ENCODE peak calls at places on chromosomes 2 and 18, in ten cellular contexts. L is right lobe of liver, K is HepG2, H is A549, I is tibial nerve, N is lower leg skin, R is stomach, M is vagina, Q is esophagus squamous epithelium, W is uterus. B is an unnamed sample.

GRCh38 chr2:158725496-158725895 is 69.6 kb upstream of the DAPL1 start:
- DNase-seq in H (peak), W (no peak), K (no peak), L (no peak), I (no peak), Q (no peak), M (no peak), R (no peak), N (no peak), B (no peak)

GRCh38 chr18:57959278-57959677 is 84.7 kb upstream of the NEDD4L start:
- DNase-seq in H (peak), R (peak), N (no peak), I (no peak), Q (no peak), K (peak), L (peak), W (no peak), M (no peak), B (peak)

GRCh38 chr2:241507430-241508239 is 749 bp downstream of the STK25 start:
- DNase-seq in I (no peak), H (peak), W (peak), L (no peak), Q (no peak), M (no peak), K (peak), R (peak), N (no peak), B (peak)

GRCh38 chr2:134083548-134083947 is 170.3 kb upstream of the MGAT5 start:
- DNase-seq in K (no peak), M (no peak), R (no peak), Q (no peak), N (no peak), L (no peak), W (no peak), H (no peak), I (no peak), B (no peak)

GRCh38 chr2:175690113-175690716 is 311.9 kb downstream of the LNPK start:
- DNase-seq in K (peak), R (no peak), Q (no peak), M (no peak), N (peak), H (peak), W (peak), L (no peak), I (no peak), B (peak)

GRCh38 chr2:207131634-207132418 is 33.9 kb downstream of the KLF7 start:
- DNase-seq in K (no peak), L (no peak), Q (no peak), W (no peak), N (no peak), M (no peak), H (no peak), I (no peak), R (no peak), B (no peak)

GRCh38 chr18:73697395-73697794 is 450.2 kb downstream of the FBXO15 start:
- DNase-seq in R (no peak), L (no peak), I (no peak), N (no peak), H (no peak), K (no peak), M (no peak), Q (no peak), W (no peak), B (no peak)

GRCh38 chr18:42298744-42299685 is 344.0 kb downstream of the PIK3C3 start:
- DNase-seq in W (peak), R (peak), L (peak), K (peak), M (no peak), N (peak), Q (no peak), I (peak), H (peak), B (peak)

GRCh38 chr2:178072383-178073301 is at the start of gene PDE11A:
- DNase-seq in R (peak), W (peak), L (peak), K (peak), H (peak), I (peak), Q (no peak), M (no peak), N (peak), B (peak)

GRCh38 chr18:24959100-24959499 is 392.9 kb downstream of the ZNF521 start:
- DNase-seq in W (peak), Q (no peak), R (no peak), N (no peak), L (no peak), K (no peak), I (no peak), M (no peak), H (no peak), B (no peak)

GRCh38 chr2:132477962-132478361 is 61.4 kb downstream of the GPR39 start:
- DNase-seq in R (no peak), L (no peak), N (no peak), K (no peak), I (no peak), M (no peak), Q (no peak), H (no peak), W (no peak), B (no peak)

GRCh38 chr2:152466925-152467676 is 132.1 kb downstream of the FMNL2 start:
- DNase-seq in W (peak), H (no peak), I (no peak), N (peak), R (no peak), Q (no peak), M (no peak), L (no peak), K (no peak), B (no peak)

GRCh38 chr2:101474752-101475384 is at the start of gene RFX8:
- DNase-seq in L (no peak), H (no peak), M (no peak), K (peak), R (no peak), Q (no peak), I (no peak), N (peak), W (peak), B (no peak)

GRCh38 chr2:237998530-237998929 is 31.7 kb downstream of the UBE2F start:
- DNase-seq in L (no peak), Q (no peak), I (no peak), K (peak), W (no peak), N (no peak), H (no peak), M (no peak), R (no peak), B (peak)

GRCh38 chr18:25737710-25738251 is 352.6 kb downstream of the SS18 start:
- DNase-seq in R (no peak), I (peak), L (no peak), Q (no peak), W (no peak), H (no peak), K (peak), N (no peak), M (no peak), B (no peak)

GRCh38 chr2:238459081-238459629 is 32.4 kb downstream of the ASB1 start:
- DNase-seq in W (peak), K (no peak), L (no peak), N (peak), I (peak), H (no peak), R (peak), Q (no peak), M (no peak), B (no peak)

GRCh38 chr18:34694611-34695165 is 15.4 kb upstream of the DTNA start:
- DNase-seq in W (no peak), R (no peak), L (no peak), K (no peak), I (no peak), Q (no peak), H (no peak), M (no peak), N (no peak), B (no peak)

GRCh38 chr18:28161608-28162599 is 15.0 kb downstream of the CDH2 start:
- DNase-seq in I (no peak), K (peak), L (no peak), W (no peak), M (no peak), R (no peak), H (peak), Q (no peak), N (no peak), B (no peak)

GRCh38 chr18:35185771-35186170 is 55.1 kb upstream of the ZNF397 start:
- DNase-seq in M (no peak), H (no peak), I (no peak), W (no peak), L (no peak), R (no peak), K (no peak), Q (no peak), N (no peak), B (peak)

GRCh38 chr2:75772908-75773630 is 62.4 kb upstream of the GCFC2 start:
- DNase-seq in H (no peak), Q (no peak), K (no peak), W (no peak), M (no peak), I (no peak), R (no peak), N (no peak), L (no peak), B (no peak)

GRCh38 chr2:218962859-218963492 is 3.5 kb downstream of the CDK5R2 start:
- DNase-seq in H (peak), M (peak), W (peak), Q (no peak), R (peak), K (peak), I (no peak), L (peak), N (peak), B (peak)

GRCh38 chr2:206603269-206603668 is 39.0 kb upstream of the FAM237A start:
- DNase-seq in L (no peak), M (no peak), H (no peak), N (no peak), I (no peak), Q (no peak), K (no peak), W (no peak), R (no peak), B (no peak)

GRCh38 chr2:60551241-60552095 is 2.0 kb downstream of the BCL11A start:
- DNase-seq in Q (no peak), N (no peak), I (no peak), M (no peak), K (no peak), H (peak), L (peak), R (peak), W (no peak), B (peak)

GRCh38 chr2:238133499-238134392 is 4.7 kb upstream of the KLHL30 start:
- DNase-seq in K (peak), W (no peak), H (no peak), R (no peak), L (no peak), Q (no peak), I (no peak), N (no peak), M (no peak), B (no peak)

GRCh38 chr2:6793371-6793770 is 72.3 kb downstream of the CMPK2 start:
- DNase-seq in L (no peak), H (peak), R (no peak), M (no peak), N (no peak), W (no peak), Q (no peak), I (no peak), K (peak), B (no peak)

GRCh38 chr2:236691799-236692167 is 122.2 kb downstream of the ACKR3 start:
- DNase-seq in Q (no peak), W (no peak), M (no peak), N (no peak), L (peak), H (no peak), R (no peak), I (no peak), K (no peak), B (no peak)

GRCh38 chr2:133130548-133131246 is 437.6 kb downstream of the NCKAP5 start:
- DNase-seq in L (no peak), I (no peak), K (no peak), R (no peak), N (no peak), M (no peak), Q (no peak), W (no peak), H (peak), B (no peak)

GRCh38 chr2:233803994-233804393 is 25.9 kb downstream of the MROH2A start:
- DNase-seq in R (peak), Q (no peak), L (no peak), K (no peak), N (no peak), H (no peak), W (no peak), I (no peak), M (no peak), B (no peak)

GRCh38 chr2:238790126-238790820 is 57.6 kb upstream of the TWIST2 start:
- DNase-seq in N (no peak), L (no peak), K (no peak), M (no peak), H (no peak), W (no peak), R (no peak), Q (no peak), I (no peak), B (no peak)

GRCh38 chr2:170917957-170918356 is 11.1 kb upstream of the GORASP2 start:
- DNase-seq in N (no peak), K (no peak), Q (no peak), W (no peak), I (no peak), H (no peak), R (no peak), L (no peak), M (no peak), B (no peak)

GRCh38 chr2:133841905-133842304 is 273.6 kb upstream of the NCKAP5 start:
- DNase-seq in R (no peak), K (no peak), H (peak), W (no peak), M (no peak), I (no peak), Q (no peak), N (no peak), L (no peak), B (no peak)

GRCh38 chr2:65991864-65992554 is 442.9 kb upstream of the MEIS1 start:
- DNase-seq in Q (no peak), L (no peak), N (peak), K (no peak), R (no peak), H (no peak), I (no peak), W (peak), M (no peak), B (no peak)

GRCh38 chr18:76394780-76395476 is 100.1 kb downstream of the ZNF516 start:
- DNase-seq in L (no peak), W (peak), H (no peak), M (no peak), R (no peak), N (no peak), K (no peak), Q (no peak), I (no peak), B (peak)
- TF ChIP-seq POLR2A in L (no peak), W (no peak), H (no peak), M (no peak), R (no peak), N (no peak), K (no peak), Q (no peak), I (no peak), B (no peak)

DNA sequence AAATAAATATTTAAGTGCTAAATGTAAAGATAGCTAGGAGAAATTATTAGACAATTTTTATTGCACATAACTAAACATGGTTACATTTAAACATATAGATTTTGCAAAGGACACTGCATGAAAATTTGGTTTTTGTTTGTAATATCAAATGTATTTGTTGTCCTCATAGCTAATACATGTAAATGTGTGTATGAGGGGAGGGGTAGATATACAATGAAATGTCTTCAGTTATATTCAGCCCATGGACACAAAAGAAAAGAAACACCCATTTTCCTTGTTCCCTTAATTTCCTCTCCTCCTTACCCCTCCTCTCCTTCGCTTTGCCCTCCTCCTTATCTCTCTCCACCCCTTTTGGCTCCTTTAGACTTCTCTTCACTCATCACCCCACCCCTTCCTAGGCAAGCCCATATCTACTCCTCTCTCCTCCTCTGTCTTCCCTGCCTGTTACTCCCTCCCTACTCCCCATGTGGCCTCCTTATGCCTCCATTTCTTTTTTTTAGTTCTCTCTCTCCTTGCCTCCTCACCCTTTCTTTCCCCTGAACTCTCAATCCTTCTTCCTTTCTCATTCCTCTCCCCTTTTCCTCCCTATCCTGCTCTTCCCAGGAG is 1.4 kb downstream of the COL3A1 start:
- DNase-seq in H (no peak), W (peak), Q (no peak), N (peak), K (no peak), M (no peak), I (no peak), L (no peak), R (no peak), B (no peak)
- TF ChIP-seq POLR2A in H (no peak), W (peak), Q (no peak), N (no peak), K (no peak), M (no peak), I (peak), L (no peak), R (no peak), B (no peak)

DNA sequence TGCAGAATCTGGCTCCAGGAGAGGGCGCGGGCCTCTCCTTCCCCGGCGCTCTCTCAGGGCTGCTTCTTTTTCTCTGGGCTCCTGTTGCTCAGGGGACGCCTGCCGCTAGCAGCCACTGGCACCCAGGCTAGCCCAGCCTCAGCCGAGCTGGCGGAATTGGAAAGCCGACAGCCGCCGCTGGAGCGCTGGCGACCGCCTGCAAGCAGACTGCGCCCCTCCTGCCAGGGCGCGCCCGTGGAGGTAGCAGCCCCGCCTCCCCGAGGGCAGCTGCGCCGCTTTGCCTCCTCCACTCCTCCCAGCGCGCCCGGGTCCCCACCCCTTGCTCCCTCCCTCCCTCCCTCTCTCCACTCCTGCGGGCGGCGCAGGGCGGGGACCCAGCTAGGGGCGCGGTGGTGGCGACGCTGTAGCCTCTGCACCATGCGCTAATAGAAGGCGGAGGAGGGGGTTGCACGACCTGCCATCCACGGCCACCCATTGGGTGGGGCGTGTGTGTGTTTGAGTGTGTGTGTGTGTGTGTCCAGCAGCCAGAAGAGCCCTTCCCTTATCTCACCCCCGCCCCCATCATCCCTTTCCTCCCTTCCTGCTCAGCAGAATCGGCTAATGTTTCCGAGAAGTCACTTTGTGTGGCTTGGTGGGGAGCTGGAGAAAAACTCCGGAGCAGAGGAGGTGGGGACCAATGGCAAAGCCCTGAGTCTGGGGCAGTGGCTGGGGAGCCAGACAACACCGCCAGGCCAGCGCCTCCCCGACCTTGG is at the start of gene SCN9A:
- DNase-seq in H (peak), L (peak), Q (no peak), K (peak), I (peak), R (peak), N (peak), W (peak), M (no peak), B (peak)
- TF ChIP-seq POLR2A in H (peak), L (peak), Q (no peak), K (peak), I (peak), R (no peak), N (no peak), W (no peak), M (no peak), B (no peak)

DNA sequence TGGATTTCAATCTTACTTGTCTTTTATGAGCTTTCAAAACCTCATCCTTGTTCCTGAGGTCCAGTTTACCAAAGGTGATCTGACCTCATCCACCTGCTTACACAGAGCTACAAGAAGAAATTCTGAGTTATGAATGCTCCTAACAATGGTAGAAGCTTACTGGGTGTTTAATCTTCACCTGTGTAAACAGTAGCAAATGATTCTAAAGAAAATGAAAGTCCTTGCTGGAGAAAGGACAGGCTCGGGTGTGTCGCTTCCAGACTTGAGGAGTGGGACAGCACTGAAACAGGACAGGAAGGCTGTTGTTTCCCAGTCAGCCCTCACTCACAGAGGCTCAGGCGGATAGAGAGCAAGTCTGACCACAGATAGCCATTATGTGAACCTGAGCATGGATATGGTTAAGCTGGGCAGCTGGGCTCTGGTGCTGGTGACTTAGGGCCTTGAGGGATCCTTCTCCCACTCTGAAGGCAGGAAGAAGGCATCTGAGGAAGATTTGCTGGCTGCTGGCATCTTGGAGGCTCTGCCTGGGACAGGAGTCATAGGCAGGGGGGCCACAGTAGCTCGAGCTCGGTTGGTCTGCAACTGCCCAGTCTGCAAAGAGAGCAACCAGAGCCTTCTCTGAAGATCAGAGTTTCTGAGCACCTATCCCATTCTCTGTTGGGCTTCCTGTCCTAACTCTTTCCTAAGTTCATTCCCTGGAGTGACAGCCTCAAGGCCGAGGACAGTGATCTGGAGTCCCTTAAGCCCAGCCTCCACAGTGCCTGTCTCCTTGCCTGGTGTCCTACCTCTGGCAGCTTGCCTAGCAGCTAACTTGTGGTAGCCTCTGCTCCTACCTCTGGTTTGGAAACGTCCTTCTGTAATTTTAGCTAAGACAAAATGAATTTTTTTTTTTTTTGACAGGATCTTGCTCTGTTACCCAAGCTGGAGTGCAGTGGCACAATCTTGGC is 4.0 kb downstream of the DOK1 start:
- DNase-seq in N (no peak), M (no peak), W (no peak), L (no peak), Q (no peak), I (no peak), R (no peak), H (no peak), K (no peak), B (no peak)
- TF ChIP-seq POLR2A in N (no peak), M (no peak), W (no peak), L (no peak), Q (no peak), I (no peak), R (no peak), H (no peak), K (no peak), B (no peak)

GRCh38 chr2:84939426-84940087 is 31.4 kb upstream of the KCMF1 start:
- DNase-seq in I (no peak), H (peak), N (no peak), Q (no peak), W (no peak), K (no peak), M (no peak), R (peak), L (no peak), B (no peak)
- TF ChIP-seq POLR2A in I (no peak), H (no peak), N (no peak), Q (no peak), W (no peak), K (no peak), M (no peak), R (no peak), L (no peak), B (no peak)